ENCODE peak calls at places on chromosomes 13 and 19, in four cellular contexts. X is GM12878, R is K562, K is endothelial cell of umbilical vein. Z is an unnamed sample.
A peak's percentile ranks its signal among the peaks of the same experiment; 100 is the strongest.

GRCh38 chr19:32873560-32873959 is 4.0 kb upstream of the SLC7A9 start:
- DNase-seq in R (no peak), K (no peak), X (no peak), Z (no peak)

GRCh38 chr13:40916207-40916998 is 102.7 kb downstream of the ELF1 start:
- DNase-seq in R (no peak), K (no peak), X (no peak), Z (peak; percentile 21)

GRCh38 chr13:43058318-43058674 is 34.9 kb downstream of the DNAJC15 start:
- DNase-seq in R (no peak), K (no peak), X (no peak), Z (peak; percentile 62)

GRCh38 chr19:44748426-44749254 is at the start of gene BCL3:
- DNase-seq in K (peak; percentile 40), R (peak; percentile 82), X (no peak), Z (no peak)

GRCh38 chr19:4575978-4576933 is 16.8 kb upstream of the SEMA6B start:
- DNase-seq in R (peak; percentile 81), K (peak; percentile 72), X (no peak), Z (peak; percentile 27)

GRCh38 chr19:3607398-3608078 is 863 bp upstream of the TBXA2R start:
- DNase-seq in R (peak; percentile 73), K (peak; percentile 41), X (no peak), Z (no peak)

GRCh38 chr13:23996456-23996855 is 99.2 kb upstream of the C1QTNF9B start:
- DNase-seq in R (no peak), K (no peak), X (no peak), Z (no peak)

GRCh38 chr19:18049390-18049789 is 37.3 kb downstream of the IL12RB1 start:
- DNase-seq in K (peak; percentile 29), R (no peak), X (no peak), Z (peak; percentile 25)

GRCh38 chr19:13036366-13036976 is 41.2 kb downstream of the NFIX start:
- DNase-seq in R (no peak), K (no peak), X (no peak), Z (peak; percentile 29)

GRCh38 chr19:31152906-31153305 is 196.3 kb downstream of the TSHZ3 start:
- DNase-seq in K (no peak), X (no peak), R (no peak), Z (peak; percentile 38)

GRCh38 chr13:104855581-104855980 is 1679.9 kb downstream of the EFNB2 start:
- DNase-seq in R (no peak), K (no peak), X (no peak), Z (no peak)

GRCh38 chr19:31319465-31319864 is 29.8 kb downstream of the TSHZ3 start:
- DNase-seq in R (no peak), X (no peak), K (no peak), Z (no peak)

GRCh38 chr19:10461047-10461949 is 41.0 kb downstream of the PDE4A start:
- DNase-seq in R (peak; percentile 98), X (peak; percentile 60), K (peak; percentile 92), Z (peak; percentile 91)

GRCh38 chr13:26458196-26458734 is 99.2 kb upstream of the WASF3 start:
- DNase-seq in R (no peak), K (no peak), X (no peak), Z (no peak)

DNA sequence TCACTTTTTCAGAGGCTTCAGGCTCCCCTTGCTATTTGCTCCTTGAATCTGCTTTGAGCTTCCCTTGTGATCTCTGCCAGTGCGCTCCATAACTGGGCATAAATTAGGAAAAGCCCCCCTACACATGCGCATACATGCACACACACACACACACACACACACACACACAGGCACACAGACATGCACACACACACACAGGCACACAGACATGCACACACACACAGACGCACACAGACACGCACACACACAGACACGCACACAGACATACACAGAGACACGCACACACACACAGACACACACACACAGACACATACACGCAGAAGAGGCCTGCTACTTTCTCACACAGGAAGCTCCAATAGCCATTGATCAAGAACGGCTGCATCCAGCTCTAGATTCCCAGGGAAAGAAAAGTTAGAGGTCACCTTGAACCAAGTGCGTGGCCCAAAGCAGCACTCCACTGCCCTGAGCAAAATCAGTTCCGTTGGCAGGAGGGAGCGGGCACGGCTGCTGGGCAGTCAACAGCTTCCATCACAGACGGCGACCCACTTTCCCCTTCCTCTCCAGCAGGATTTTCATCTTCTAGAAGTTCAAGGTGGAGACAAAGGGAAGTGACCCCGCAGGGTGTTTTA is 145.6 kb downstream of the DPF1 start:
- DNase-seq in X (no peak), K (no peak), R (no peak), Z (no peak)
- TF ChIP-seq FOS in X (no peak), K (no peak), R (no peak), Z (no peak)

GRCh38 chr13:111623743-111624505 is 303.5 kb downstream of the TEX29 start:
- DNase-seq in K (no peak), R (no peak), X (no peak), Z (no peak)

GRCh38 chr13:111627596-111627995 is 307.2 kb downstream of the TEX29 start:
- DNase-seq in K (no peak), R (no peak), X (no peak), Z (no peak)

GRCh38 chr13:111629016-111629415 is 308.6 kb downstream of the TEX29 start:
- DNase-seq in R (no peak), X (no peak), K (no peak), Z (no peak)

GRCh38 chr13:111625526-111626315 is 305.3 kb downstream of the TEX29 start:
- DNase-seq in R (no peak), K (no peak), X (no peak), Z (no peak)

DNA sequence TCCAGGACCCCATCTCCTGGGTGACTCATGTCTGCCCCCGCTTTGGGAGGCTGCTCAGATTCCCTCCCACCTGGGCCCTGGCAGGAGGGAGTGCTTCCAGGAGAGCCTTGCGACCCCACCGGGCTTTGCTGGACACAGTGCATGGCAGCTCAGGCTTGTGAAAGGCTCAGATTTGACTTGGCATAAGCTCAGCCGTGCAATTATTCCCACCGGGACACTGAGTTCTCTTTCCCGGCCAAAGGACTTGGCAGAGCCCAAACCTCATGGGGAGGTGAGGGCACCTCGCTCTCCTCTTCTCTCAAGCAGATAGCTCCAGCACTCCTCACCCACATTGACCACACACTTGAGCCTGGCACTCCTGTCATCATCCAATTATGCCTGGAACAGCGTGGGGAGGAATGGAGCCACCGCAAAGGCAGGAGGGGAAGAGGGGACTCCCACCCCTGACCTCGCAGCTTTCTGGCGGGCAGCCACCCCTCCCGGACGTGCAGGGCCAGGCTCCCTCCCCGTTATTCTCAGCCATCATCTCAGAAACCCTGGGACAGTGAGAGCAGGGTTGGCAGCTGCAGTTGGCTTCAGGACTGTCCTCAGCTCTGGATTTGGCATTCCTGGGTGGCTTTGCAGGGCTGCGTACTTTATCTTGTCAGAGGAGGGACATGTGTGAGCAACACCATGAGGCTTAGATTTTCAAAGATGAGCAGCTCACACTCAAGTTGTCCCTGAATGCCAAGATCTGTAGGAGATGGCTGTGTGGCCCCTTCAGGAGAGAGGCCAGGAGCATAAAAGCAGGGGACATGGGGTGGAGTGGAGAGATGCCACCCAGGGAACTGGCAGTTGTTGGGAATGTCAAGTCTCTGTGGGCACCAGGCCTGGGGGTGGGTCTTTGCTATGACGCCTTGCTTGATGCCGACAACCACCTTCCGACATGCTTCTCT is 306.2 kb downstream of the TEX29 start:
- DNase-seq in R (no peak), X (no peak), K (no peak), Z (no peak)
- TF ChIP-seq FOS in R (no peak), X (no peak), K (no peak), Z (no peak)

DNA sequence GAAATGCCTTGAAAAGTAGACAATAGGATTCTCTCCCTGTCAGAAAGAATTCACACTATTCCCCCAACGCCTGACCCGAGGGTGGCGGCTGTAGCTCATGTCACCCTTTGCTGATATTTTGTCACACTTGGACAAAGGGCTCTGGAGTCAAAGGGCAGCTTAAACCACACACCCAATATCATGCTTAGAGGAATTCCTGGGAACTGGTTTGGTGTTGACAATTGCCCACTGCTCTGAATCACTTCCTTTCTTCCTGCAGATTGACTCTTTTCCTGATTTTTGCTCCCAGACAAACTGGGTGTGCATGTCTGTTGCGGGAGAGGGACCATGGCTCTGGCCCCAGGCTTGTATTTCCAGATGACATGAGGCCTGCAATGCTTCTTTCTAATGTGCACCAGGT is 9.0 kb upstream of the SERP2 start:
- DNase-seq in X (no peak), R (no peak), K (peak; percentile 90), Z (peak; percentile 55)
- TF ChIP-seq FOS in X (no peak), R (no peak), K (peak; percentile 82), Z (no peak)

GRCh38 chr19:55652311-55653078 is 2.3 kb upstream of the U2AF2 start:
- DNase-seq in K (no peak), X (no peak), R (no peak), Z (no peak)
- TF ChIP-seq FOS in K (no peak), X (no peak), R (no peak), Z (no peak)

GRCh38 chr13:111664696-111665095 is 344.3 kb downstream of the TEX29 start:
- DNase-seq in K (no peak), R (no peak), X (no peak), Z (no peak)

GRCh38 chr13:111665691-111666095 is 345.3 kb downstream of the TEX29 start:
- DNase-seq in R (no peak), K (no peak), X (no peak), Z (no peak)

GRCh38 chr13:111668451-111668850 is 348.0 kb downstream of the TEX29 start:
- DNase-seq in X (no peak), R (no peak), K (no peak), Z (no peak)

GRCh38 chr13:111666377-111666776 is 345.9 kb downstream of the TEX29 start:
- DNase-seq in R (no peak), X (peak; percentile 0), K (no peak), Z (no peak)

DNA sequence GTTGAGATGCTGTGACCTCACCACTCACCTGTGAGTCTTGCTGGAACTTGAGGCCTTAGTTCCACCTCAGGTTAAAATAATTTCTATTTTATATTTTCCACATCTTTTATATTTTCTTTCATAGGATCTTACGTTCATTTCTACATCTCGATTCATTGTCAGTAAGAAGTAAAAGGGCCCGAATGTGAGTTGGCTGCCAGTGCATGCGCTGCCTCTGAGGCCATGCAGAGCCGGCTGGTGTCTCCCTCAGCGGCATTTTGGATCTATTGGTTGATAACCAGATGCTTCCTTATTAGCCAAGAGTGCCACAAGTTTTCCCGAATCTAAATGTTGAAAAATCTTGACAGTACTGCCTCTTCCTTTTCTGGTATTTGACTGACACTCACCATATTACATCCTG is 347.3 kb downstream of the TEX29 start:
- DNase-seq in K (no peak), X (no peak), R (no peak), Z (no peak)
- TF ChIP-seq FOS in K (no peak), X (no peak), R (no peak), Z (no peak)

DNA sequence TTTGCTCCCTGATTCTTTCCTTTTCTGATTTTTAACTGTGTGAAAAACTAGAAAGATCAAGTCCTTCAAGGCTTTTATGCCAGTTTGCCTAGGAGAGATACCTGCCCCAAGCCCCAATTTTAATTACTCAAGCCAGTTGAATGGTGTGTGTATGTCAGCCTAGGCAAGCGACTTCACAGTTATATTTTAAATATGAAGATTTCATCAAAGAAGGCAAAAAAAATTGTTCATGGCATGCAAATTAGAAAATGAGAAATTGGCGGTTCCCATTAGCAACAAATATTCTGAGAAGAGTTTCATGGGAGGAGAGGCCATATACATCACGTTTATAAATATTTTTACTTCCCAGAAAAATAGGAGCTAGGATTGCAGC is 167.6 kb downstream of the SLC7A1 start:
- DNase-seq in R (no peak), X (no peak), K (no peak), Z (no peak)
- TF ChIP-seq FOS in R (no peak), X (no peak), K (no peak), Z (no peak)

GRCh38 chr13:65697843-65698242 is 1532.3 kb downstream of the PCDH9 start:
- DNase-seq in R (no peak), X (no peak), K (no peak), Z (no peak)
- TF ChIP-seq FOS in R (no peak), X (no peak), K (no peak), Z (no peak)